ENCODE peak calls at places on chromosomes 13 and 19, in five cellular contexts. J is mesothelial cell of epicardium, K is hepatocyte, L is fibroblast of mammary gland, O is B cell. Q is an unnamed sample.

GRCh38 chr19:30437869-30438268 is 65.7 kb downstream of the ZNF536 start:
- DNase-seq in L (no peak), O (no peak), K (no peak), J (no peak), Q (no peak)

GRCh38 chr19:17325881-17326594 is 8.6 kb downstream of the ANO8 start:
- DNase-seq in L (peak; percentile 59), K (no peak), O (no peak), J (no peak), Q (peak; percentile 80)

GRCh38 chr13:59542303-59542702 is 621.4 kb downstream of the DIAPH3 start:
- DNase-seq in K (no peak), L (no peak), O (no peak), J (no peak), Q (no peak)

GRCh38 chr13:112066624-112067004 is 335 bp upstream of the SOX1 start:
- DNase-seq in L (no peak), K (peak; percentile 47), O (peak; percentile 26), J (peak; percentile 61), Q (no peak)

GRCh38 chr13:40376296-40376849 is 290.1 kb downstream of the FOXO1 start:
- DNase-seq in J (no peak), O (no peak), L (no peak), K (no peak), Q (no peak)

GRCh38 chr19:7917292-7918061 is 2.7 kb upstream of the SNAPC2 start:
- DNase-seq in O (peak; percentile 79), L (peak; percentile 46), J (peak; percentile 70), K (peak; percentile 85), Q (no peak)

GRCh38 chr13:77623797-77624196 is 73.7 kb upstream of the SLAIN1 start:
- DNase-seq in O (no peak), L (no peak), J (no peak), K (no peak), Q (no peak)

GRCh38 chr13:57045816-57046691 is 94.7 kb upstream of the PRR20A start:
- DNase-seq in J (no peak), O (no peak), K (peak; percentile 58), L (no peak), Q (peak; percentile 12)

GRCh38 chr13:30453727-30454126 is 12.0 kb downstream of the HMGB1 start:
- DNase-seq in L (peak; percentile 42), O (peak; percentile 22), J (no peak), K (no peak), Q (peak; percentile 26)

GRCh38 chr19:56294557-56294956 is 20.1 kb downstream of the ZSCAN5A start:
- DNase-seq in K (no peak), L (peak; percentile 33), O (no peak), J (no peak), Q (peak; percentile 43)

GRCh38 chr13:89857502-89857901 is 1490.0 kb upstream of the MIR17HG start:
- DNase-seq in J (no peak), K (no peak), L (no peak), O (no peak), Q (no peak)

GRCh38 chr13:104025303-104025702 is 959.1 kb upstream of the SLC10A2 start:
- DNase-seq in L (no peak), K (no peak), J (no peak), O (no peak), Q (no peak)

GRCh38 chr19:51368366-51369282 is at the start of gene CLDND2:
- DNase-seq in J (no peak), O (peak; percentile 24), K (no peak), L (no peak), Q (no peak)

GRCh38 chr19:20238025-20238623 is 71.1 kb downstream of the ZNF486 start:
- DNase-seq in O (peak; percentile 88), L (peak; percentile 85), J (peak; percentile 86), K (peak; percentile 90), Q (no peak)

GRCh38 chr19:17394891-17395415 is 957 bp upstream of the CCDC194 start:
- DNase-seq in L (peak; percentile 33), K (no peak), J (no peak), O (peak; percentile 65), Q (peak; percentile 71)

GRCh38 chr13:95678967-95679366 is 2.0 kb downstream of the DNAJC3 start:
- DNase-seq in K (no peak), L (no peak), J (no peak), O (no peak), Q (no peak)

GRCh38 chr19:461664-462551 is 1.1 kb upstream of the SHC2 start:
- DNase-seq in J (no peak), O (no peak), L (no peak), K (peak; percentile 83), Q (no peak)

GRCh38 chr19:5680083-5680436 is 256 bp downstream of the MICOS13 start:
- DNase-seq in J (peak; percentile 54), L (peak; percentile 34), O (no peak), K (peak; percentile 52), Q (peak; percentile 36)

GRCh38 chr13:98214008-98214643 is 37.1 kb upstream of the RNF113B start:
- DNase-seq in J (peak; percentile 56), K (peak; percentile 47), L (peak; percentile 83), O (no peak), Q (no peak)

GRCh38 chr13:99178636-99179035 is 22.0 kb upstream of the UBAC2 start:
- DNase-seq in K (no peak), J (no peak), O (peak; percentile 54), L (peak; percentile 10), Q (no peak)

GRCh38 chr13:24152292-24153214 is 8.0 kb upstream of the SPATA13 start:
- DNase-seq in O (no peak), J (no peak), K (no peak), L (no peak), Q (no peak)

GRCh38 chr13:27962982-27963381 is 6.1 kb downstream of the CDX2 start:
- DNase-seq in K (peak; percentile 12), O (no peak), L (no peak), J (no peak), Q (no peak)

GRCh38 chr19:18340990-18341868 is 831 bp downstream of the PGPEP1 start:
- DNase-seq in L (peak; percentile 35), O (peak; percentile 69), J (no peak), K (peak; percentile 68), Q (peak; percentile 39)

GRCh38 chr19:1453525-1454371 is 3.8 kb downstream of the APC2 start:
- DNase-seq in K (no peak), O (no peak), J (no peak), L (peak; percentile 62), Q (peak; percentile 70)

GRCh38 chr13:75195479-75196111 is 286.4 kb downstream of the TBC1D4 start:
- DNase-seq in L (no peak), K (no peak), O (no peak), J (no peak), Q (no peak)

GRCh38 chr13:96388598-96388997 is 298.7 kb downstream of the HS6ST3 start:
- DNase-seq in O (no peak), J (no peak), L (no peak), K (no peak), Q (no peak)

DNA sequence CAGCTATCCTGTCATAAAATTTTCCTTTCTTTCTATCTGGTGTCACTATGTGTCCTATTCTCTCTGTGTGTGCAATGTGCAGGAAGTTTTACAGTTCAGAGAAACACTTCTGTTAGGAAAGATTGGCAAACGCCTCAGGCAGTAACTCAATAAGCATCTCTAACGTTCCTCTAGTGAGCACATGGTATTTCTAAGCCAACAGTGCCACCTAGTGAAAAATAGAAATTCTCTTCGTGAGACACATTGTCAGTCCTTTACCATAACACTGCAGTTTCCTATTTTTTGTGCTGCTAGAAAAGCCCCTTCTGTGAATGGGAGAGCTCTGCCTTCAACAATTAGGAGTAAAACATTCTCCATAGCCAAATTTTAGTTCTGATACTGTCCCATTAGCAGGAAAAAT is 50.7 kb downstream of the ZNF723 start:
- DNase-seq in K (peak; percentile 13), L (peak; percentile 19), O (peak; percentile 20), J (no peak), Q (peak; percentile 33)
- TF ChIP-seq CTCF in K (peak; percentile 23), L (no peak), O (peak; percentile 29), J (no peak), Q (peak; percentile 16)

DNA sequence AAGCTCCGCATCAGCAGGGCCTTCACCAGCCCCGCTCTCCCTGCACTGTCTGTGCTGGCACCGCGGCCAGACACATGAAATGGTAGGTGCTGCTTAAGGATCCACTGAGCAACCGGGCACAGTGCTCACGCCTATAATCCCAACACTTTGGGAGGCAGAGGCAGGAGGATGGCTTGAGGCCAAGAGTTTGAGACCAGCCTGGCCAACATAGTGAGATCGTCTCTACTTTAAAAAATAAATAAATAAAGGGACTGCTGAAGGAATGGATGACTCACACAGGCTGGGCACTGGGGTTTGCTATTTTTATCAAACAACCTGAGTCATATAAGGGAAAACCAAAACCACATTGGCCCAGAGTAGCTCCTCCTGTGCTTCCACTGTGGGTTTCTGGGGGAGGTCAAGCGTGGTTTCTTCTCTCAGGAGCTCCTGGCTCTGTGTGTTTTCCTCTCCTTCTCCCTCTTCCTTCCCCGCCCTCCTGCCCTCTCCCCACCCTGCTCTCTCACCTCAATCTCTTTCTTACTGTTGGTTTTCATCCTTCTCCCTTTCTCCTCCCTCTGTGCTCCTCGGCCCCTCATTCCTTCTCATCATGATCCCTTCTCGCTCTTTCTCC is 21.3 kb downstream of the VRK3 start:
- DNase-seq in L (peak; percentile 80), J (no peak), K (peak; percentile 40), O (no peak), Q (peak; percentile 95)
- TF ChIP-seq CTCF in L (no peak), J (no peak), K (no peak), O (no peak), Q (no peak)

DNA sequence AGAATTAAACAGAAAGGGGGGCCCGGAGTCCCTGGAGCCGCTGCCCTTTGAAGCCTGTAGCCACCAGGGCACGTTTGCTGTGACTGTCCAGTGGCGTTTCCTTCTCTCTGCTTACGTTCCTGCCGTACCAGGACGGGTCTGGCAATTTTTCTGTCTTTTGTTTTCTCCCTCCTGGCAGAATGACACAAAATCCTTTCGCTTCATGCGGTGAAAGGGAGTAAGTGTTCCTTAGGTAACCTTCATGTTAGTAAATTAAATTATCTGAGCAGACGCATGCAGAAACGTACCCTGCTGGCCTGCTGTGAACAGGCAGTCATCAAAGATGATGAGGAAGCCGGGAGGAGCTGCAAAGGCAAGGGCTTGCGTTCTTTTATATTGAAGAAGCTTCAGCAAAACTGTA is 299.3 kb upstream of the ARGLU1 start:
- DNase-seq in J (no peak), O (no peak), K (peak; percentile 23), L (no peak), Q (no peak)
- TF ChIP-seq CTCF in J (no peak), O (no peak), K (no peak), L (no peak), Q (no peak)

GRCh38 chr19:35332817-35333216 is 3.8 kb downstream of the CD22 start:
- DNase-seq in O (peak; percentile 43), K (no peak), L (no peak), J (no peak), Q (no peak)
- TF ChIP-seq CTCF in O (no peak), K (no peak), L (no peak), J (no peak), Q (no peak)

GRCh38 chr19:49441210-49441959 is at the start of gene SLC17A7:
- DNase-seq in L (no peak), O (peak; percentile 69), J (no peak), K (peak; percentile 59), Q (no peak)
- TF ChIP-seq CTCF in L (no peak), O (no peak), J (no peak), K (no peak), Q (no peak)